ENCODE peak calls at places on chromosomes 5 and 9, in ten cellular contexts. One of them, this sample, is unnamed.

GRCh38 chr9:98642661-98643312 is 65.9 kb downstream of the GABBR2 start:
- DNase-seq in cortex of kidney: no peak
- DNase-seq in C1 segment of cervical spinal cord: peak
- DNase-seq in iris pigment epithelial cell: no peak
- DNase-seq in H7: peak
- DNase-seq in left cardiac atrium: no peak
- DNase-seq in ureter: no peak
- DNase-seq in Jurkat, Clone E6-1: no peak
- DNase-seq in dorsolateral prefrontal cortex: no peak
- DNase-seq in T-cell: no peak
- DNase-seq in this sample: no peak

GRCh38 chr5:106601605-106602004 is 1069.1 kb downstream of the EFNA5 start:
- DNase-seq in cortex of kidney: no peak
- DNase-seq in C1 segment of cervical spinal cord: no peak
- DNase-seq in iris pigment epithelial cell: no peak
- DNase-seq in H7: no peak
- DNase-seq in left cardiac atrium: no peak
- DNase-seq in ureter: no peak
- DNase-seq in Jurkat, Clone E6-1: no peak
- DNase-seq in dorsolateral prefrontal cortex: no peak
- DNase-seq in T-cell: no peak
- DNase-seq in this sample: no peak

GRCh38 chr5:177086918-177087706 is 397 bp downstream of the FGFR4 start:
- DNase-seq in cortex of kidney: no peak
- DNase-seq in C1 segment of cervical spinal cord: no peak
- DNase-seq in iris pigment epithelial cell: no peak
- DNase-seq in H7: peak
- DNase-seq in left cardiac atrium: peak
- DNase-seq in ureter: no peak
- DNase-seq in Jurkat, Clone E6-1: peak
- DNase-seq in dorsolateral prefrontal cortex: no peak
- DNase-seq in T-cell: peak
- DNase-seq in this sample: peak

GRCh38 chr5:143228597-143229293 is 174.7 kb downstream of the NR3C1 start:
- DNase-seq in cortex of kidney: no peak
- DNase-seq in C1 segment of cervical spinal cord: no peak
- DNase-seq in iris pigment epithelial cell: no peak
- DNase-seq in H7: no peak
- DNase-seq in left cardiac atrium: no peak
- DNase-seq in ureter: no peak
- DNase-seq in Jurkat, Clone E6-1: peak
- DNase-seq in dorsolateral prefrontal cortex: no peak
- DNase-seq in T-cell: no peak
- DNase-seq in this sample: no peak

GRCh38 chr5:96661101-96661840 is 905 bp upstream of the CAST start:
- DNase-seq in cortex of kidney: no peak
- DNase-seq in C1 segment of cervical spinal cord: peak
- DNase-seq in iris pigment epithelial cell: peak
- DNase-seq in H7: peak
- DNase-seq in left cardiac atrium: no peak
- DNase-seq in ureter: no peak
- DNase-seq in Jurkat, Clone E6-1: no peak
- DNase-seq in dorsolateral prefrontal cortex: no peak
- DNase-seq in T-cell: peak
- DNase-seq in this sample: no peak

GRCh38 chr9:90921969-90922368 is 120.3 kb downstream of the SYK start:
- DNase-seq in cortex of kidney: no peak
- DNase-seq in C1 segment of cervical spinal cord: no peak
- DNase-seq in iris pigment epithelial cell: no peak
- DNase-seq in H7: no peak
- DNase-seq in left cardiac atrium: no peak
- DNase-seq in ureter: no peak
- DNase-seq in Jurkat, Clone E6-1: no peak
- DNase-seq in dorsolateral prefrontal cortex: no peak
- DNase-seq in T-cell: no peak
- DNase-seq in this sample: no peak

GRCh38 chr9:23543420-23543819 is 282.6 kb downstream of the ELAVL2 start:
- DNase-seq in cortex of kidney: no peak
- DNase-seq in C1 segment of cervical spinal cord: no peak
- DNase-seq in iris pigment epithelial cell: peak
- DNase-seq in H7: no peak
- DNase-seq in left cardiac atrium: no peak
- DNase-seq in ureter: no peak
- DNase-seq in Jurkat, Clone E6-1: no peak
- DNase-seq in dorsolateral prefrontal cortex: no peak
- DNase-seq in T-cell: no peak
- DNase-seq in this sample: no peak

GRCh38 chr5:175753536-175753890 is 95.6 kb downstream of the HRH2 start:
- DNase-seq in cortex of kidney: no peak
- DNase-seq in C1 segment of cervical spinal cord: no peak
- DNase-seq in iris pigment epithelial cell: no peak
- DNase-seq in H7: no peak
- DNase-seq in left cardiac atrium: no peak
- DNase-seq in ureter: peak
- DNase-seq in Jurkat, Clone E6-1: no peak
- DNase-seq in dorsolateral prefrontal cortex: no peak
- DNase-seq in T-cell: no peak
- DNase-seq in this sample: no peak

GRCh38 chr9:89978185-89978584 is 373.4 kb downstream of the GADD45G start:
- DNase-seq in cortex of kidney: no peak
- DNase-seq in C1 segment of cervical spinal cord: no peak
- DNase-seq in iris pigment epithelial cell: no peak
- DNase-seq in H7: peak
- DNase-seq in left cardiac atrium: no peak
- DNase-seq in ureter: no peak
- DNase-seq in Jurkat, Clone E6-1: no peak
- DNase-seq in dorsolateral prefrontal cortex: no peak
- DNase-seq in T-cell: no peak
- DNase-seq in this sample: no peak

GRCh38 chr9:33354651-33355211 is 47.6 kb downstream of the AQP7 start:
- DNase-seq in cortex of kidney: no peak
- DNase-seq in C1 segment of cervical spinal cord: peak
- DNase-seq in iris pigment epithelial cell: peak
- DNase-seq in H7: no peak
- DNase-seq in left cardiac atrium: no peak
- DNase-seq in ureter: no peak
- DNase-seq in Jurkat, Clone E6-1: peak
- DNase-seq in dorsolateral prefrontal cortex: no peak
- DNase-seq in T-cell: no peak
- DNase-seq in this sample: no peak

GRCh38 chr5:124337996-124338395 is 408.4 kb downstream of the ZNF608 start:
- DNase-seq in cortex of kidney: no peak
- DNase-seq in C1 segment of cervical spinal cord: no peak
- DNase-seq in iris pigment epithelial cell: peak
- DNase-seq in H7: no peak
- DNase-seq in left cardiac atrium: no peak
- DNase-seq in ureter: no peak
- DNase-seq in Jurkat, Clone E6-1: no peak
- DNase-seq in dorsolateral prefrontal cortex: no peak
- DNase-seq in T-cell: no peak
- DNase-seq in this sample: no peak

GRCh38 chr9:71120439-71121247 is 778 bp downstream of the TRPM3 start:
- DNase-seq in cortex of kidney: no peak
- DNase-seq in C1 segment of cervical spinal cord: peak
- DNase-seq in iris pigment epithelial cell: no peak
- DNase-seq in H7: peak
- DNase-seq in left cardiac atrium: no peak
- DNase-seq in ureter: no peak
- DNase-seq in Jurkat, Clone E6-1: no peak
- DNase-seq in dorsolateral prefrontal cortex: no peak
- DNase-seq in T-cell: no peak
- DNase-seq in this sample: no peak

GRCh38 chr5:53422539-53422938 is 57.9 kb upstream of the FST start:
- DNase-seq in cortex of kidney: no peak
- DNase-seq in C1 segment of cervical spinal cord: no peak
- DNase-seq in iris pigment epithelial cell: peak
- DNase-seq in H7: no peak
- DNase-seq in left cardiac atrium: no peak
- DNase-seq in ureter: no peak
- DNase-seq in Jurkat, Clone E6-1: no peak
- DNase-seq in dorsolateral prefrontal cortex: no peak
- DNase-seq in T-cell: no peak
- DNase-seq in this sample: no peak

GRCh38 chr5:137888875-137889759 is at the start of gene PKD2L2:
- DNase-seq in cortex of kidney: no peak
- DNase-seq in C1 segment of cervical spinal cord: peak
- DNase-seq in iris pigment epithelial cell: peak
- DNase-seq in H7: peak
- DNase-seq in left cardiac atrium: peak
- DNase-seq in ureter: peak
- DNase-seq in Jurkat, Clone E6-1: peak
- DNase-seq in dorsolateral prefrontal cortex: peak
- DNase-seq in T-cell: peak
- DNase-seq in this sample: peak

GRCh38 chr5:77937015-77937908 is 161.1 kb upstream of the TBCA start:
- DNase-seq in cortex of kidney: no peak
- DNase-seq in C1 segment of cervical spinal cord: no peak
- DNase-seq in iris pigment epithelial cell: no peak
- DNase-seq in H7: no peak
- DNase-seq in left cardiac atrium: no peak
- DNase-seq in ureter: no peak
- DNase-seq in Jurkat, Clone E6-1: no peak
- DNase-seq in dorsolateral prefrontal cortex: no peak
- DNase-seq in T-cell: no peak
- DNase-seq in this sample: no peak

GRCh38 chr5:54180616-54181015 is 129.8 kb downstream of the ARL15 start:
- DNase-seq in cortex of kidney: no peak
- DNase-seq in C1 segment of cervical spinal cord: no peak
- DNase-seq in iris pigment epithelial cell: peak
- DNase-seq in H7: no peak
- DNase-seq in left cardiac atrium: no peak
- DNase-seq in ureter: no peak
- DNase-seq in Jurkat, Clone E6-1: no peak
- DNase-seq in dorsolateral prefrontal cortex: no peak
- DNase-seq in T-cell: no peak
- DNase-seq in this sample: no peak

GRCh38 chr5:72130342-72130741 is 23.1 kb downstream of the MAP1B start:
- DNase-seq in cortex of kidney: no peak
- DNase-seq in C1 segment of cervical spinal cord: no peak
- DNase-seq in iris pigment epithelial cell: no peak
- DNase-seq in H7: no peak
- DNase-seq in left cardiac atrium: no peak
- DNase-seq in ureter: no peak
- DNase-seq in Jurkat, Clone E6-1: no peak
- DNase-seq in dorsolateral prefrontal cortex: no peak
- DNase-seq in T-cell: no peak
- DNase-seq in this sample: no peak

GRCh38 chr9:128684325-128685021 is 4.5 kb upstream of the SET start:
- DNase-seq in cortex of kidney: no peak
- DNase-seq in C1 segment of cervical spinal cord: no peak
- DNase-seq in iris pigment epithelial cell: peak
- DNase-seq in H7: peak
- DNase-seq in left cardiac atrium: peak
- DNase-seq in ureter: peak
- DNase-seq in Jurkat, Clone E6-1: no peak
- DNase-seq in dorsolateral prefrontal cortex: peak
- DNase-seq in T-cell: peak
- DNase-seq in this sample: peak

GRCh38 chr5:143889986-143890385 is 78.0 kb downstream of the HMHB1 start:
- DNase-seq in cortex of kidney: no peak
- DNase-seq in C1 segment of cervical spinal cord: no peak
- DNase-seq in iris pigment epithelial cell: peak
- DNase-seq in H7: no peak
- DNase-seq in left cardiac atrium: no peak
- DNase-seq in ureter: no peak
- DNase-seq in Jurkat, Clone E6-1: no peak
- DNase-seq in dorsolateral prefrontal cortex: no peak
- DNase-seq in T-cell: no peak
- DNase-seq in this sample: no peak

GRCh38 chr5:6979061-6979460 is 265.8 kb downstream of the TENT4A start:
- DNase-seq in cortex of kidney: no peak
- DNase-seq in C1 segment of cervical spinal cord: no peak
- DNase-seq in iris pigment epithelial cell: no peak
- DNase-seq in H7: no peak
- DNase-seq in left cardiac atrium: no peak
- DNase-seq in ureter: no peak
- DNase-seq in Jurkat, Clone E6-1: no peak
- DNase-seq in dorsolateral prefrontal cortex: no peak
- DNase-seq in T-cell: no peak
- DNase-seq in this sample: no peak

GRCh38 chr5:1509346-1510085 is 14.2 kb downstream of the LPCAT1 start:
- DNase-seq in cortex of kidney: no peak
- DNase-seq in C1 segment of cervical spinal cord: no peak
- DNase-seq in iris pigment epithelial cell: no peak
- DNase-seq in H7: no peak
- DNase-seq in left cardiac atrium: no peak
- DNase-seq in ureter: peak
- DNase-seq in Jurkat, Clone E6-1: no peak
- DNase-seq in dorsolateral prefrontal cortex: peak
- DNase-seq in T-cell: no peak
- DNase-seq in this sample: peak

GRCh38 chr9:97694768-97695167 is 2.4 kb downstream of the XPA start:
- DNase-seq in cortex of kidney: no peak
- DNase-seq in C1 segment of cervical spinal cord: no peak
- DNase-seq in iris pigment epithelial cell: no peak
- DNase-seq in H7: no peak
- DNase-seq in left cardiac atrium: no peak
- DNase-seq in ureter: no peak
- DNase-seq in Jurkat, Clone E6-1: no peak
- DNase-seq in dorsolateral prefrontal cortex: no peak
- DNase-seq in T-cell: no peak
- DNase-seq in this sample: no peak

GRCh38 chr5:154214236-154215106 is 23.9 kb downstream of the GALNT10 start:
- DNase-seq in cortex of kidney: no peak
- DNase-seq in C1 segment of cervical spinal cord: no peak
- DNase-seq in iris pigment epithelial cell: peak
- DNase-seq in H7: no peak
- DNase-seq in left cardiac atrium: no peak
- DNase-seq in ureter: no peak
- DNase-seq in Jurkat, Clone E6-1: no peak
- DNase-seq in dorsolateral prefrontal cortex: no peak
- DNase-seq in T-cell: no peak
- DNase-seq in this sample: no peak

GRCh38 chr9:12738296-12738695 is 36.5 kb upstream of the LURAP1L start:
- DNase-seq in cortex of kidney: no peak
- DNase-seq in C1 segment of cervical spinal cord: no peak
- DNase-seq in iris pigment epithelial cell: no peak
- DNase-seq in H7: no peak
- DNase-seq in left cardiac atrium: no peak
- DNase-seq in ureter: no peak
- DNase-seq in Jurkat, Clone E6-1: no peak
- DNase-seq in dorsolateral prefrontal cortex: no peak
- DNase-seq in T-cell: no peak
- DNase-seq in this sample: no peak

GRCh38 chr5:142548739-142549275 is 137.1 kb downstream of the FGF1 start:
- DNase-seq in cortex of kidney: no peak
- DNase-seq in C1 segment of cervical spinal cord: peak
- DNase-seq in iris pigment epithelial cell: peak
- DNase-seq in H7: peak
- DNase-seq in left cardiac atrium: peak
- DNase-seq in ureter: peak
- DNase-seq in Jurkat, Clone E6-1: peak
- DNase-seq in dorsolateral prefrontal cortex: peak
- DNase-seq in T-cell: peak
- DNase-seq in this sample: peak

GRCh38 chr5:142674438-142675210 is 11.3 kb downstream of the FGF1 start:
- DNase-seq in cortex of kidney: no peak
- DNase-seq in C1 segment of cervical spinal cord: no peak
- DNase-seq in iris pigment epithelial cell: peak
- DNase-seq in H7: no peak
- DNase-seq in left cardiac atrium: peak
- DNase-seq in ureter: no peak
- DNase-seq in Jurkat, Clone E6-1: no peak
- DNase-seq in dorsolateral prefrontal cortex: no peak
- DNase-seq in T-cell: no peak
- DNase-seq in this sample: no peak

GRCh38 chr9:27539479-27540441 is 10.1 kb upstream of the MOB3B start:
- DNase-seq in cortex of kidney: no peak
- DNase-seq in C1 segment of cervical spinal cord: peak
- DNase-seq in iris pigment epithelial cell: peak
- DNase-seq in H7: no peak
- DNase-seq in left cardiac atrium: peak
- DNase-seq in ureter: no peak
- DNase-seq in Jurkat, Clone E6-1: no peak
- DNase-seq in dorsolateral prefrontal cortex: no peak
- DNase-seq in T-cell: no peak
- DNase-seq in this sample: no peak

GRCh38 chr9:34665109-34665380 is 2.6 kb upstream of the CCL27 start:
- DNase-seq in cortex of kidney: no peak
- DNase-seq in C1 segment of cervical spinal cord: no peak
- DNase-seq in iris pigment epithelial cell: no peak
- DNase-seq in H7: no peak
- DNase-seq in left cardiac atrium: no peak
- DNase-seq in ureter: no peak
- DNase-seq in Jurkat, Clone E6-1: no peak
- DNase-seq in dorsolateral prefrontal cortex: no peak
- DNase-seq in T-cell: no peak
- DNase-seq in this sample: no peak

This sample was measured in stomach.